ENCODE peak calls at places on chromosomes 2 and 18, in seven cellular contexts. E is astrocyte of the cerebellum, B is colonic mucosa, C is upper lobe of left lung, Q is ovary, L is RWPE1, R is endodermal cell. K is an unnamed sample.

GRCh38 chr2:196718796-196719564 is 79.5 kb downstream of the CCDC150 start:
- DNase-seq in B (no peak), C (no peak), L (no peak), R (peak), E (peak), Q (peak), K (peak)

GRCh38 chr18:77131100-77131651 is 1.4 kb downstream of the MBP start:
- DNase-seq in E (no peak), R (no peak), B (peak), C (peak), L (no peak), Q (peak), K (peak)

GRCh38 chr2:54838585-54839035 is 115.1 kb downstream of the EML6 start:
- DNase-seq in E (peak), B (peak), C (peak), Q (peak), L (peak), R (peak), K (no peak)

GRCh38 chr2:209933499-209934458 is 68.7 kb upstream of the RPE start:
- DNase-seq in L (peak), C (no peak), B (no peak), E (peak), Q (no peak), R (no peak), K (no peak)

GRCh38 chr18:79323471-79323870 is 72.3 kb upstream of the NFATC1 start:
- DNase-seq in B (no peak), C (no peak), L (no peak), E (no peak), R (no peak), Q (no peak), K (peak)

GRCh38 chr2:124778076-124778475 is 753.0 kb downstream of the CNTNAP5 start:
- DNase-seq in L (peak), E (no peak), R (peak), Q (no peak), C (no peak), B (no peak), K (no peak)

GRCh38 chr2:73896362-73897239 is 3.8 kb downstream of the ACTG2 start:
- DNase-seq in B (no peak), C (no peak), L (no peak), R (no peak), E (peak), Q (no peak), K (no peak)

GRCh38 chr18:23333827-23334226 is 119.3 kb upstream of the RIOK3 start:
- DNase-seq in E (no peak), C (no peak), R (no peak), Q (no peak), B (no peak), L (no peak), K (no peak)

GRCh38 chr2:20099780-20100179 is 48.4 kb upstream of the LAPTM4A start:
- DNase-seq in L (no peak), R (no peak), Q (no peak), E (no peak), B (no peak), C (no peak), K (no peak)

GRCh38 chr2:185069107-185069506 is 470.8 kb downstream of the ZNF804A start:
- DNase-seq in C (no peak), B (no peak), E (no peak), R (no peak), L (no peak), Q (no peak), K (no peak)

GRCh38 chr2:7011376-7012083 is 94.3 kb downstream of the RNF144A start:
- DNase-seq in C (no peak), B (no peak), R (no peak), Q (no peak), L (peak), E (peak), K (no peak)

GRCh38 chr2:223936862-223937326 is 8.2 kb downstream of the WDFY1 start:
- DNase-seq in R (no peak), L (no peak), C (no peak), Q (no peak), E (no peak), B (no peak), K (no peak)

GRCh38 chr2:64327510-64328414 is 126.2 kb upstream of the LGALSL start:
- DNase-seq in E (peak), Q (peak), R (peak), L (peak), C (peak), B (no peak), K (no peak)

GRCh38 chr18:49619792-49620191 is 57.9 kb downstream of the LIPG start:
- DNase-seq in Q (no peak), C (no peak), L (no peak), B (no peak), E (no peak), R (peak), K (no peak)

GRCh38 chr2:37230581-37230980 is 815 bp downstream of the CEBPZ start:
- DNase-seq in Q (no peak), E (no peak), B (peak), C (no peak), L (peak), R (peak), K (no peak)

GRCh38 chr2:74919827-74920226 is 38.6 kb upstream of the POLE4 start:
- DNase-seq in R (peak), Q (peak), C (peak), E (no peak), L (peak), B (peak), K (peak)

GRCh38 chr2:41928593-41928992 is 119.2 kb upstream of the PKDCC start:
- DNase-seq in R (no peak), C (no peak), Q (no peak), B (no peak), E (no peak), L (peak), K (no peak)

GRCh38 chr18:49591271-49591670 is 29.4 kb downstream of the LIPG start:
- DNase-seq in R (no peak), E (no peak), B (peak), C (no peak), L (no peak), Q (no peak), K (no peak)

GRCh38 chr2:216653931-216654365 is 20.7 kb downstream of the IGFBP2 start:
- DNase-seq in E (no peak), L (no peak), C (no peak), R (no peak), B (no peak), Q (no peak), K (no peak)

GRCh38 chr2:240182966-240183365 is 42.5 kb upstream of the OTOS start:
- DNase-seq in R (peak), E (no peak), Q (no peak), L (no peak), B (no peak), C (no peak), K (no peak)

GRCh38 chr2:64054166-64054915 is 35.1 kb upstream of the VPS54 start:
- DNase-seq in R (no peak), L (no peak), Q (no peak), B (no peak), C (no peak), E (no peak), K (no peak)

GRCh38 chr2:127625146-127625943 is 20.6 kb upstream of the GPR17 start:
- DNase-seq in C (peak), Q (peak), B (no peak), R (peak), E (no peak), L (no peak), K (no peak)

GRCh38 chr2:134175834-134176233 is 78.0 kb upstream of the MGAT5 start:
- DNase-seq in B (peak), E (no peak), R (no peak), L (no peak), C (no peak), Q (no peak), K (no peak)

GRCh38 chr2:226963528-226963927 is 127.7 kb downstream of the RHBDD1 start:
- DNase-seq in R (no peak), L (peak), B (no peak), E (peak), C (no peak), Q (no peak), K (no peak)

GRCh38 chr18:24006731-24007308 is 7.7 kb upstream of the TTC39C start:
- DNase-seq in R (no peak), C (no peak), B (no peak), L (no peak), Q (no peak), E (no peak), K (no peak)

GRCh38 chr18:46712406-46712805 is 44.4 kb downstream of the ST8SIA5 start:
- DNase-seq in Q (peak), B (no peak), R (no peak), C (no peak), L (no peak), E (peak), K (no peak)

GRCh38 chr18:2662990-2663389 is 7.5 kb downstream of the SMCHD1 start:
- DNase-seq in B (no peak), R (no peak), L (no peak), Q (no peak), E (no peak), C (no peak), K (no peak)

GRCh38 chr18:46946656-46947282 is 29.4 kb downstream of the KATNAL2 start:
- DNase-seq in L (peak), Q (peak), R (peak), E (peak), B (peak), C (peak), K (peak)

DNA sequence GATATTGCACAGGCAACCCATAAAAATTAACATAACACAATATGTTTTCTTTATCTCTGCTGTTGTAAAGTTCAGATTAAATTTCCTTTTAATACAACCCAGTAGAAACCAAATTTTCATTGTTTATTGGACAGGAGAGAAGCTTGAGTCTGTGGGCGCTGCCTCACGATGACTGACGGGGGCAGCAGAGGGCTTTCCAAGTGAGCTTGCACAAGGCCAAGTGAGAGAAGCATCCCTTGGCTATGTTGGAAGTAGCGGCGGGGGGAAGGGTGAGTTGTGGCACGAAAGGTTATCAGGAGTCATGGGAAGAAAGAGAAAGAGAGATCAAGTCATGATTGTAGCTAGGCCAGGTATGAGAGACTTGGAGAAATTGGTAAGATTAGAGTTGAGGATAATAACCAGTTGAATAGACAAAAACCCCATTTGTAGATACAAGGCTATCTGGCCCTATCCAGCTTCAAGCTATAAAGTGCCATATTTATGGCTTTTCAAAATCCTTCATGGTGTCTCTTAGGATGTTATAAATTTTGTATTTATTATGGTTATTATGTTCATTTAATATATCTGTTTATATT is 413.7 kb upstream of the FAM98A start:
- DNase-seq in R (peak), E (peak), C (peak), B (peak), Q (peak), L (peak), K (no peak)
- TF ChIP-seq CTCF in R (peak), E (peak), C (no peak), B (no peak), Q (no peak), L (peak), K (peak)

GRCh38 chr18:35355140-35355618 is 11.0 kb upstream of the ZNF24 start:
- DNase-seq in B (peak), Q (peak), R (peak), C (peak), E (peak), L (no peak), K (no peak)
- TF ChIP-seq CTCF in B (peak), Q (no peak), R (peak), C (peak), E (peak), L (peak), K (peak)

GRCh38 chr2:46352621-46353020 is 55.4 kb downstream of the EPAS1 start:
- DNase-seq in B (no peak), Q (no peak), R (no peak), E (no peak), L (no peak), C (no peak), K (no peak)
- TF ChIP-seq CTCF in B (no peak), Q (no peak), R (peak), E (no peak), L (no peak), C (no peak), K (no peak)

GRCh38 chr2:169222665-169223064 is 139.7 kb downstream of the LRP2 start:
- DNase-seq in Q (no peak), E (no peak), B (no peak), R (no peak), L (peak), C (no peak), K (no peak)

GRCh38 chr2:169225906-169226305 is 136.4 kb downstream of the LRP2 start:
- DNase-seq in C (no peak), L (no peak), R (no peak), B (no peak), E (no peak), Q (no peak), K (no peak)

GRCh38 chr2:169225233-169225750 is 137.0 kb downstream of the LRP2 start:
- DNase-seq in E (no peak), C (no peak), R (no peak), L (no peak), Q (no peak), B (no peak), K (no peak)

DNA sequence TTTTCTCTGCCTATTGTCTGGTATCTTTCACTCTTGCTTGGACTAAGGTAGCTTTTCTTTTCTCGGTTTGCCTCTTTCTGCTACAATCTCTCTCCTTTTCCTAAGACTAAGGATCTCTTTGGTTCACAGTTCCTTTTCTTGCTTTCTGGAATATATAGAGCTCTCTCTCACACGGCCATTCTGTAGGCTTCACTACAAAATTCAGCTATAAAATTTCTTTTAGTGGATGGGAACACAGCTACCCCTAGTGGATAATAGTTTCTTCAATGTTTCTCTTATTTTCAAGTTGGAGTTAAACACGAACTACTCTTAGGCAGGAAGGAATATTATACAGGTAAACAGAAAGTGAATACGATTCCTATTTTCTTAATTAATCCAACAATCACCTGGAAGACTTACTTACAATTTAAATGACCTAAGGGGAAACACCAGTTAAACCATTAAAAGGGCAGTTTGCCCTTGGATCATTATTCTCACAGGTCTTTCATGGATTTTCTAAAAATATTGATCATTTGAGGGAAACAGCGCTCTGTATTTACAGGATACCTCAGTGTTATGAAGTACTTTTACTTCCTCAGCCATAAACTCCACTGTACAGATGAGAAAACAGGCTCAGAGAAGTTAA is 140.5 kb downstream of the LRP2 start:
- DNase-seq in L (peak), E (peak), C (no peak), B (no peak), Q (no peak), R (no peak), K (no peak)
- TF ChIP-seq CTCF in L (peak), E (peak), C (no peak), B (peak), Q (no peak), R (peak), K (peak)

GRCh38 chr18:55404811-55405654 is 183.0 kb downstream of the TCF4 start:
- DNase-seq in Q (no peak), C (no peak), E (no peak), R (no peak), B (no peak), L (no peak), K (no peak)

GRCh38 chr18:55406374-55407045 is 181.5 kb downstream of the TCF4 start:
- DNase-seq in Q (no peak), E (no peak), R (no peak), L (no peak), C (no peak), B (no peak), K (no peak)

GRCh38 chr18:55407191-55407590 is 180.8 kb downstream of the TCF4 start:
- DNase-seq in E (no peak), R (no peak), Q (no peak), B (no peak), C (no peak), L (no peak), K (no peak)

GRCh38 chr18:55404136-55404810 is 183.7 kb downstream of the TCF4 start:
- DNase-seq in C (no peak), Q (no peak), B (no peak), E (no peak), R (no peak), L (no peak), K (no peak)

GRCh38 chr18:55405655-55406373 is 182.2 kb downstream of the TCF4 start:
- DNase-seq in C (peak), L (peak), E (peak), B (peak), Q (peak), R (no peak), K (no peak)
- TF ChIP-seq CTCF in C (no peak), L (no peak), E (peak), B (no peak), Q (no peak), R (peak), K (peak)